ENCODE peak calls at places on chromosomes 16 and 17, in four cellular contexts. V, X, L and Q are unnamed samples.

GRCh38 chr16:55944377-55944802 is 69.2 kb upstream of the CES5A start:
- DNase-seq in V (no peak), X (peak; percentile 25), L (peak; percentile 79), Q (peak; percentile 58)

GRCh38 chr17:57994436-57994835 is 6.4 kb upstream of the VEZF1 start:
- DNase-seq in X (no peak), L (no peak), V (no peak), Q (no peak)

GRCh38 chr17:9957244-9957643 is 52.2 kb upstream of the RCVRN start:
- DNase-seq in V (no peak), X (no peak), L (peak; percentile 13), Q (no peak)

GRCh38 chr17:41777157-41777578 is 9.3 kb downstream of the JUP start:
- DNase-seq in V (no peak), X (no peak), L (no peak), Q (no peak)

GRCh38 chr16:67456383-67457140 is 24.4 kb downstream of the ATP6V0D1 start:
- DNase-seq in X (peak; percentile 82), V (no peak), L (peak; percentile 85), Q (peak; percentile 80)

GRCh38 chr17:66629762-66630161 is 205.2 kb upstream of the CACNG5 start:
- DNase-seq in V (no peak), X (no peak), L (no peak), Q (no peak)

GRCh38 chr17:61492759-61493526 is 40.7 kb downstream of the TBX4 start:
- DNase-seq in X (no peak), L (peak; percentile 59), V (no peak), Q (no peak)

GRCh38 chr17:81021531-81022370 is 13.2 kb upstream of the BAIAP2 start:
- DNase-seq in X (no peak), L (no peak), V (no peak), Q (no peak)

GRCh38 chr17:83065660-83066542 is 13.5 kb upstream of the METRNL start:
- DNase-seq in X (no peak), V (no peak), L (peak; percentile 37), Q (no peak)

GRCh38 chr17:70683936-70684335 is 514.6 kb downstream of the KCNJ2 start:
- DNase-seq in V (no peak), L (no peak), X (no peak), Q (no peak)

GRCh38 chr17:61144876-61145564 is 254.6 kb upstream of the TBX2 start:
- DNase-seq in X (no peak), L (no peak), V (no peak), Q (no peak)

GRCh38 chr17:15348030-15348429 is 6.6 kb upstream of the TEKT3 start:
- DNase-seq in V (no peak), X (no peak), L (no peak), Q (no peak)

GRCh38 chr17:5234645-5235576 is at the start of gene SCIMP:
- DNase-seq in V (no peak), X (no peak), L (peak; percentile 85), Q (no peak)

GRCh38 chr16:21279501-21279900 is 1.4 kb upstream of the CRYM start:
- DNase-seq in X (no peak), L (no peak), V (no peak), Q (no peak)

GRCh38 chr16:72182976-72183375 is 11.0 kb upstream of the PMFBP1 start:
- DNase-seq in L (no peak), V (no peak), X (no peak), Q (no peak)

GRCh38 chr17:28402224-28402630 is 3.8 kb downstream of the SLC46A1 start:
- DNase-seq in V (no peak), L (no peak), X (no peak), Q (no peak)

GRCh38 chr17:40480501-40481003 is 20.9 kb downstream of the TNS4 start:
- DNase-seq in X (no peak), L (no peak), V (peak; percentile 63), Q (no peak)

GRCh38 chr17:14317383-14317782 is 16.5 kb downstream of the HS3ST3B1 start:
- DNase-seq in V (no peak), L (no peak), X (no peak), Q (no peak)

GRCh38 chr16:75345711-75346110 is 87.6 kb downstream of the CFDP1 start:
- DNase-seq in X (no peak), L (no peak), V (no peak), Q (no peak)

GRCh38 chr17:26807024-26807423 is 486.9 kb upstream of the WSB1 start:
- DNase-seq in X (no peak), L (no peak), V (no peak), Q (no peak)

DNA sequence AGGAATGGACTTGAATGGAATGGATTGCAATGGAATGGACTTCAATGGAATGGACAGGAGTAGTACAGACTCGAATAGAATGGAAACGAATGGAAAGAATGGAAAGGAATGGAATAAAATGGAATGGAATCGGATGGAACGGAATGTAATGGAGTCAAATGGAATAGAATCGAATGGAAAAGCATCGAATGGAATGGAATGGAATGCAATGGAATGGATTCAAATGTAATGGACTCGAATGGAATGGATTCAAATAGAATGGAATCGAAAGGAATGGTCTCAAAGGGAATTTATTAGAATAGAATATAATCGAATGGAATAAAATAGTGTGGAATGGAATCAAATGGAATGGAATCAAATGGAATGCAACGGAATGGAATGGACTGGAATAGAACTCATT is 484.9 kb upstream of the WSB1 start:
- DNase-seq in L (no peak), X (no peak), V (no peak), Q (no peak)
- H3K9me3 ChIP-seq in L (peaks cover 3% of the 10 kb centered on the region), X (no peaks in the 10 kb centered on the region), V (peaks cover 41% of the 10 kb centered on the region), Q (no peaks in the 10 kb centered on the region)

DNA sequence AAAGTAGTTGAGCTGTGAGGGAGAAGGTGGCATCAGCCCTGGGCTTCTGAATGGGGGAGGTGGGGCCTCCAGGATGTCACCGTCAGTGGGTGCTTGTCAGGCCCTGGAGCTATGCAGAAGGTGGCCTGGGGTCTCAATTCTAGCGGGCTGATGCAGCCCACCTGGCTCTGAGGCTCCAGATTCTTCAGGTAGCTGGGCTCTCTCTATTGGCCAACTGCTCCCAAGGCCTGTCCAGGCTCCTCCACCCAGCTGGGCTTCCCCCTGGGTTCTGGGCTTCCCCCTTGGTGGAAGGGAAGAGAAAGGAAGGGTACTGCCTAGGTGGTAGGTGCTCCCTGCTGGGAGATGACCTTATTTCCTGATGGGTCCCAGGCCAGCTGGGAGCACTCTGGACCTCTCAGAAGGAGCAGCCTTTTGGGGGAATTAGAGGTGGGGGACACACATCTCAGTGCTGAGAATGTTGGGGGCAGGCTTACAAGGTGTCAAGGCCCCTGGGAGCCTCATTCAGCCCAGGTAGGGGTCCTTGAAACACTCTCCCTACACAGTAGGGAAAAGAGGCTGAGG is 1728.3 kb downstream of the TP53TG3F start:
- DNase-seq in L (no peak), X (no peak), V (no peak), Q (no peak)
- H3K9me3 ChIP-seq in L (no peaks in the 10 kb centered on the region), X (no peaks in the 10 kb centered on the region), V (peaks cover 34% of the 10 kb centered on the region), Q (no peaks in the 10 kb centered on the region)

GRCh38 chr17:67862614-67863217 is 37.4 kb downstream of the BPTF start:
- DNase-seq in V (no peak), L (no peak), X (no peak), Q (no peak)
- H3K9me3 ChIP-seq in V (no peaks in the 10 kb centered on the region), L (no peaks in the 10 kb centered on the region), X (no peaks in the 10 kb centered on the region), Q (no peaks in the 10 kb centered on the region)

GRCh38 chr16:57828272-57829161 is 26.2 kb upstream of the KIFC3 start:
- DNase-seq in L (no peak), V (no peak), X (no peak), Q (no peak)
- H3K9me3 ChIP-seq in L (no peaks in the 10 kb centered on the region), V (no peaks in the 10 kb centered on the region), X (no peaks in the 10 kb centered on the region), Q (no peaks in the 10 kb centered on the region)

GRCh38 chr17:11302395-11302932 is 61.5 kb downstream of the SHISA6 start:
- DNase-seq in X (no peak), V (no peak), L (no peak), Q (no peak)

GRCh38 chr17:11304568-11304967 is 63.6 kb downstream of the SHISA6 start:
- DNase-seq in L (no peak), V (no peak), X (no peak), Q (no peak)

GRCh38 chr17:11308550-11308949 is 67.5 kb downstream of the SHISA6 start:
- DNase-seq in L (no peak), X (no peak), V (no peak), Q (no peak)

GRCh38 chr17:11303773-11304394 is 62.9 kb downstream of the SHISA6 start:
- DNase-seq in L (no peak), V (no peak), X (no peak), Q (no peak)

GRCh38 chr17:11305524-11305923 is 64.5 kb downstream of the SHISA6 start:
- DNase-seq in V (no peak), L (no peak), X (no peak), Q (no peak)
- H3K9me3 ChIP-seq in V (no peaks in the 10 kb centered on the region), L (peaks cover 5% of the 10 kb centered on the region), X (no peaks in the 10 kb centered on the region), Q (no peaks in the 10 kb centered on the region)

DNA sequence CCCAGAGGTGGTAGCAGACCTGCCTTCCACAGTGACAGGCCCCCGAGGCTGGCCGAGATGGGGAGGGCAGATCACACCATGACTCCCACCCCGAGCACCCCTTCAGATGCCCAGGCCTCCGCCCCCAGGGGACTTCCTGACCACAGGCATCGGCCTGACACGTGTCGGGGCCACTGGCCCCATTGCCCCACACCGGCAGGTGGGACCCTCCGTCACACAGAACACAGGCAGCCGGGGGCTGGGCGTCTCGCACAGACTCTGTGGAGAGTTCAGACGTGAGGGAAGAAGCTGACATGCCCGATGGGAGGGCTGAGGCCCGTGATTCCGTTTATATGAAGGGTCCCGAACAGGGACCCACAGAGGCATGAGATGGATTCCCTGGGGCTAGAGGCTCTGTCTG is 51.3 kb upstream of the GNG13 start:
- DNase-seq in V (no peak), L (peak; percentile 42), X (no peak), Q (no peak)
- H3K9me3 ChIP-seq in V (no peaks in the 10 kb centered on the region), L (no peaks in the 10 kb centered on the region), X (no peaks in the 10 kb centered on the region), Q (no peaks in the 10 kb centered on the region)

GRCh38 chr16:35409503-35409902 is 1950.1 kb downstream of the TP53TG3F start:
- DNase-seq in L (no peak), V (no peak), X (no peak), Q (no peak)
- H3K9me3 ChIP-seq in L (peaks cover 1% of the 10 kb centered on the region), V (peaks cover 21% of the 10 kb centered on the region), X (no peaks in the 10 kb centered on the region), Q (no peaks in the 10 kb centered on the region)

DNA sequence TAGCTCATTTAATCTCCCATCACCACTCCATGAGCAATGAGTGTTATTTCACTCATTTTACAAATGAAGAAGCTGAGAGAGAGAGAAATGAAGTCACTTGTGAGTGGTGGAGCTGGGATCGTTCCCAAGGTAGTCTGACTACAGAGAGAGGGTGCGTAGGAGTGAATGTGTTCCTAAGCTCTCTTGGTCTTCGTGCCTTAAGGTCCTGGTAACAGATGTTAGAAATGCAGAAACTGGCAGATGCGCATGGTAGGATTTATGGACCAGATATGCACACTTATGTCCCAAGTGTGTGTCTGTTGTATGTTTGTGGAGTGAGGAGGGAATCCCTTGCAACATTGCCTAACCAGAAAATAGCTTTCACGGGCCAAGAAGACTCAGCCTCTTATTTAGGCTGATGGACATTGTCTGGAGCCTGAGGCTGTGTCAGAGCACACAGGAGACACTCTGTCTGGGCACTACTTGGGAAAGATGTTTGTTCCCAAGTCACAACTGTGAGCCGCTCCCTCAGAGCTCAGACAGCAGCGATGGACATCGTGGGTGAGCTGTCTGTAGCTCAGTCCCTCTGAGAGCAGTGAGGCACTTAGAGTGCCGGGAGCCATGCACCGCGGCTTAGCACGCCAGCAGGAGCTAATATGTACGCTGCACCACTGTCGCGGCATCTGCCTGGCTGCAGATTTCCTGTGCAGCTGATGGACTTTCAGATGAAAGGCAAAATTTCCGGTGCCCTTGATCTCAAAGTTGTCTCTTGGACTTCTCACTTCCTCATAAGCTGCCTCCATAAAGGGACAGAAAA is 93.0 kb upstream of the ZNF469 start:
- DNase-seq in V (no peak), X (no peak), L (no peak), Q (no peak)
- H3K9me3 ChIP-seq in V (peaks cover 27% of the 10 kb centered on the region), X (no peaks in the 10 kb centered on the region), L (peaks cover 5% of the 10 kb centered on the region), Q (no peaks in the 10 kb centered on the region)